ENCODE peak calls at places on chromosomes 12 and 14, in seven cellular contexts. Y is HepG2, B is Panc1, L is right atrium auricular region, I is brain microvascular endothelial cell, C is psoas muscle, O is dorsolateral prefrontal cortex. H is an unnamed sample.
A peak's percentile ranks its signal among the peaks of the same experiment; 100 is the strongest.

GRCh38 chr14:65745396-65746190 is 333.1 kb downstream of the FUT8 start:
- DNase-seq in O (no peak), L (no peak), B (no peak), C (no peak), I (no peak), Y (peak; percentile 5), H (no peak)

GRCh38 chr12:64080319-64081008 is 141.6 kb downstream of the KICS2 start:
- DNase-seq in I (no peak), B (no peak), O (no peak), C (no peak), Y (no peak), L (no peak), H (no peak)

GRCh38 chr12:26319511-26319910 is 124.1 kb downstream of the SSPN start:
- DNase-seq in Y (peak; percentile 9), C (peak; percentile 50), O (no peak), L (peak; percentile 62), B (no peak), I (peak; percentile 87), H (peak; percentile 89)

GRCh38 chr12:101127521-101128219 is 82.4 kb downstream of the SLC5A8 start:
- DNase-seq in L (no peak), I (no peak), O (no peak), Y (no peak), C (no peak), B (no peak), H (no peak)

GRCh38 chr12:75951399-75952228 is 80.0 kb downstream of the PHLDA1 start:
- DNase-seq in O (no peak), I (no peak), Y (no peak), C (no peak), L (no peak), B (no peak), H (no peak)

GRCh38 chr12:116876151-116876869 is 4.9 kb downstream of the HRK start:
- DNase-seq in C (no peak), I (no peak), B (no peak), O (no peak), Y (no peak), L (no peak), H (no peak)

GRCh38 chr14:74569826-74570591 is 42.0 kb downstream of the LTBP2 start:
- DNase-seq in Y (peak; percentile 12), I (no peak), C (no peak), L (no peak), O (no peak), B (no peak), H (peak; percentile 56)

GRCh38 chr12:90244232-90244631 is 535.6 kb upstream of the ATP2B1 start:
- DNase-seq in I (peak; percentile 29), B (no peak), L (no peak), C (no peak), O (no peak), Y (no peak), H (no peak)

GRCh38 chr14:74919421-74920165 is 3.5 kb downstream of the RPS6KL1 start:
- DNase-seq in I (no peak), L (no peak), O (no peak), C (no peak), Y (no peak), B (no peak), H (no peak)

GRCh38 chr14:50961606-50962259 is 17.4 kb upstream of the PYGL start:
- DNase-seq in B (peak; percentile 62), O (no peak), I (peak; percentile 86), C (no peak), L (no peak), Y (no peak), H (no peak)

GRCh38 chr12:52230364-52231281 is 2.4 kb upstream of the KRT7 start:
- DNase-seq in O (no peak), B (no peak), I (peak; percentile 83), L (no peak), C (no peak), Y (no peak), H (peak; percentile 80)

GRCh38 chr12:126506426-126507182 is 1441.4 kb downstream of the AACS start:
- DNase-seq in I (no peak), O (no peak), C (no peak), L (no peak), B (no peak), Y (no peak), H (no peak)

GRCh38 chr12:102043928-102044327 is 17.9 kb downstream of the WASHC3 start:
- DNase-seq in I (no peak), Y (no peak), O (no peak), B (no peak), L (no peak), C (no peak), H (no peak)

GRCh38 chr12:54270345-54270744 is 9.6 kb downstream of the CBX5 start:
- DNase-seq in L (no peak), Y (no peak), B (no peak), O (no peak), I (no peak), C (no peak), H (no peak)

GRCh38 chr14:74333909-74334308 is 14.4 kb upstream of the VRTN start:
- DNase-seq in L (no peak), Y (no peak), C (no peak), B (no peak), I (peak; percentile 61), O (no peak), H (no peak)

GRCh38 chr12:127785535-127785934 is 481.4 kb upstream of the TMEM132C start:
- DNase-seq in B (no peak), Y (no peak), O (peak; percentile 74), C (no peak), L (no peak), I (peak; percentile 61), H (no peak)

GRCh38 chr14:73460691-73461127 is 2.4 kb upstream of the NUMB start:
- DNase-seq in Y (no peak), O (no peak), I (peak; percentile 61), B (no peak), L (peak; percentile 50), C (no peak), H (no peak)

GRCh38 chr14:34214961-34215360 is 247.1 kb downstream of the SPTSSA start:
- DNase-seq in I (no peak), L (no peak), C (no peak), O (no peak), Y (no peak), B (no peak), H (no peak)

GRCh38 chr14:64871344-64871743 is 8.4 kb downstream of the SPTB start:
- DNase-seq in Y (no peak), B (no peak), L (no peak), O (no peak), C (no peak), I (no peak), H (no peak)

GRCh38 chr14:76767681-76768055 is 6.4 kb downstream of the VASH1 start:
- DNase-seq in L (peak; percentile 59), O (no peak), Y (no peak), B (no peak), I (no peak), C (no peak), H (no peak)

GRCh38 chr14:100306506-100307214 is 416 bp upstream of the SLC25A29 start:
- DNase-seq in I (peak; percentile 59), L (peak; percentile 83), B (no peak), C (peak; percentile 93), Y (peak; percentile 70), O (peak; percentile 93), H (peak; percentile 77)

GRCh38 chr14:100307215-100308111 is 1.2 kb upstream of the SLC25A29 start:
- DNase-seq in C (peak; percentile 45), L (no peak), O (no peak), B (no peak), I (no peak), Y (no peak), H (no peak)

GRCh38 chr14:100306256-100306505 is at the start of gene SLC25A29:
- DNase-seq in B (no peak), I (no peak), O (no peak), Y (no peak), C (no peak), L (no peak), H (no peak)

GRCh38 chr14:100308112-100308792 is 2.0 kb upstream of the SLC25A29 start:
- DNase-seq in B (no peak), L (no peak), O (no peak), C (no peak), I (no peak), Y (no peak), H (no peak)

DNA sequence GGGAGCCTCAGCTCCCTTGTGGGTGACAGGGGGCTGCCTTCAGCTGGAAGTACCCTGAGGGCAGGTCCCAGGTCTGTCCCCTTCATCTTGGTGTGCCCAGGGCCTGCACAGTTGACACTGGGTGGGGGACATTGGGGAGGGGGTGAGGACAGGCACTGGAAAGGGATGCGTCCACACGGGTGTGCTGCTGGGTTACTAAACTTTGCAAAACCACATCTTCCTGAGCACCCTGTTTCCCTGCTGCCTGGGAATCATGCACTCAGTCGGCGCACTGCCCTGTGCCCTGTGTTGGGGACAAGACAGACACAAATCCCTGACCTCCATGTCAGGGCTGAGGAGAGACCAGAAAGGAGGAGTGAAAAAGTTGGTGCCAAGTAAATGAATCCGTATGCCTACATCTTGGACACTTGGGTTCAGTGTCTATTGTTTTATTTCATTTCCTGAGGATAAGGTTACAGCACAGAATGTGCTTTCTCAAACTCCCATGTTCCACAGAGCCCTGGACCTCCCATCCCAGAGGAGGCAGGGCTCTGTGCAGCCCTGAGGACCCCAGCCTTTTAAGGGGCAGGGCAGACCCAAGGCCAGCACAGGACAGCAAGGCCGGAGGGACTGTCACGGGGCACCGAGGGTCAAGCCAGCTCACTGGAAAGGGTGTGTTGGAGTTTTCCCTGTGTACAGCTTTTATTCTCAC is 2.9 kb upstream of the SLC25A29 start:
- DNase-seq in Y (no peak), B (no peak), C (no peak), I (no peak), L (no peak), O (no peak), H (no peak)
- TF ChIP-seq CTCF in Y (no peak), B (no peak), C (no peak), I (no peak), L (no peak), O (no peak), H (no peak)

GRCh38 chr14:49945448-49946319 is 52.8 kb downstream of the ARF6 start:
- DNase-seq in I (no peak), B (no peak), C (no peak), L (no peak), Y (no peak), O (no peak), H (no peak)
- H3K27ac ChIP-seq in I (no peak overlapping the region), B (peak overlapping the region; percentile 98), C (no peak overlapping the region), L (peak overlapping the region; percentile 2), Y (no peak overlapping the region), O (peak overlapping the region; percentile 30), H (peak overlapping the region; percentile 36)

DNA sequence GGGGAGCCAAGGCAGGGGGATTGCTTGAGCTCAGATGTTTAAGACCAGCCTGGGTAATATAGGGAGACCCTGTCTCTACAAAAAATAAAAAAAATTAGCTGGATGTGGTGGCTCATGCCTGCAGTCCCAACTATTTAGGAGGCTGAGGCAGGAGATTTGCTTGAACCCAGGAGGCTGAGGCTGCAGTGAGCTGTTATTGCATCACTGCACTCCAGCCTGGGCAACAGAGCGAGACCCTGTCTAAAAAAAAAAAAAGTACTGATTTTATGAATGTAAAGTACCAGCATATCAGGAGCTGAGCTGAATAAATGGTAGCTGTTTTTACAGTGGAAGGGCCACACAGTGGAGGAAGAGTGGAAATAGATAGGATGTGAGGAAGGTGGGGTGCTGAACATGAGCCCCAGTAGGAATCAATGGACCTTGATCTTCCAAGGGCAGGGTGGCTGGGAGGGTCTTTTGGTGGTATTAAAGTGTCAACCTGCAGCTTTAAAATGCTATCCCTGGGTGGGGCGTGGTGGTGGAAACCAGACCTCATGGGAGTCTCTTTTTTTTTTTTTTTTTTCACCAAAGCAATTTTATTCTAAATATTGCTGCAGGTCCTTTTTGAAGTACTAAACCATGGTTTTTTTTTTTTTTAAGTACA is 2.2 kb downstream of the ATP23 start:
- DNase-seq in B (no peak), C (no peak), I (no peak), O (no peak), Y (no peak), L (no peak), H (no peak)
- TF ChIP-seq CTCF in B (no peak), C (no peak), I (no peak), O (no peak), Y (no peak), L (no peak), H (no peak)

GRCh38 chr12:3076730-3077571 is at the start of gene TSPAN9:
- DNase-seq in L (peak; percentile 74), C (peak; percentile 69), I (no peak), B (no peak), Y (peak; percentile 37), O (peak; percentile 63), H (peak; percentile 82)
- H3K27ac ChIP-seq in L (peak within 1 kb of the TSS; percentile 96), C (peak within 1 kb of the TSS; percentile 91), I (peak within 1 kb of the TSS; percentile 56), B (peak within 1 kb of the TSS; percentile 51), Y (peak within 1 kb of the TSS; percentile 74), O (peak within 1 kb of the TSS; percentile 60), H (peak within 1 kb of the TSS; percentile 96)